ENCODE peak calls at places on chromosomes 13 and 19, in six cellular contexts. D is spleen, W is prostate gland, K is upper lobe of left lung, A is GM23338, R is stomach. F is an unnamed sample.
A peak's percentile ranks its signal among the peaks of the same experiment; 100 is the strongest.

GRCh38 chr19:38713865-38714264 is 30.4 kb downstream of the CAPN12 start:
- DNase-seq in D (no peak), W (no peak), K (no peak), R (no peak), A (no peak), F (no peak)

GRCh38 chr13:39840201-39840600 is 184.7 kb downstream of the COG6 start:
- DNase-seq in A (no peak), D (no peak), K (no peak), W (no peak), R (no peak), F (no peak)

GRCh38 chr19:13579388-13580060 is 73.2 kb upstream of the CACNA1A start:
- DNase-seq in D (no peak), K (no peak), R (no peak), A (peak; percentile 30), W (no peak), F (no peak)

GRCh38 chr13:83453723-83454122 is 428.6 kb downstream of the SLITRK1 start:
- DNase-seq in R (no peak), A (no peak), W (no peak), D (peak; percentile 66), K (no peak), F (no peak)

GRCh38 chr13:110911880-110912279 is 3.0 kb downstream of the ANKRD10 start:
- DNase-seq in W (no peak), A (no peak), R (no peak), D (no peak), K (no peak), F (no peak)

GRCh38 chr19:31596751-31597150 is 247.5 kb upstream of the TSHZ3 start:
- DNase-seq in D (no peak), R (no peak), K (no peak), W (no peak), A (no peak), F (no peak)

GRCh38 chr13:27461940-27462584 is 11.7 kb upstream of the MTIF3 start:
- DNase-seq in K (no peak), R (no peak), A (no peak), D (no peak), W (no peak), F (no peak)

GRCh38 chr13:50645092-50645491 is 198.4 kb downstream of the DLEU7 start:
- DNase-seq in K (no peak), D (no peak), R (no peak), A (no peak), W (no peak), F (no peak)

GRCh38 chr13:37869756-37870488 is at the start of gene TRPC4:
- DNase-seq in R (peak; percentile 31), K (peak; percentile 22), W (peak; percentile 25), A (peak; percentile 84), D (peak; percentile 67), F (no peak)

GRCh38 chr19:30590596-30591229 is 218.5 kb downstream of the ZNF536 start:
- DNase-seq in R (no peak), K (no peak), A (no peak), W (no peak), D (no peak), F (no peak)

GRCh38 chr19:41701401-41702075 is 6.9 kb upstream of the CEACAM5 start:
- DNase-seq in D (peak; percentile 51), R (peak; percentile 31), A (peak; percentile 87), W (no peak), K (peak; percentile 23), F (no peak)

GRCh38 chr19:8240274-8241229 is 31.4 kb downstream of the CERS4 start:
- DNase-seq in K (peak; percentile 95), W (peak; percentile 84), A (peak; percentile 75), D (peak; percentile 93), R (peak; percentile 94), F (peak; percentile 77)

GRCh38 chr19:33472696-33473624 is 48.6 kb downstream of the PEPD start:
- DNase-seq in K (peak; percentile 3), A (no peak), R (no peak), D (peak; percentile 20), W (no peak), F (no peak)
- TF ChIP-seq CTCF in K (no peak), A (no peak), R (no peak), D (no peak), W (no peak), F (no peak)

GRCh38 chr19:33390120-33390907 is 16.8 kb downstream of the CEBPG start:
- DNase-seq in K (peak; percentile 49), R (no peak), D (no peak), W (peak; percentile 62), A (no peak), F (peak; percentile 64)
- TF ChIP-seq POLR2AphosphoS5 in K (peak; percentile 9), R (peak; percentile 3), D (no peak), W (peak; percentile 61), A (no peak), F (peak; percentile 44)

DNA sequence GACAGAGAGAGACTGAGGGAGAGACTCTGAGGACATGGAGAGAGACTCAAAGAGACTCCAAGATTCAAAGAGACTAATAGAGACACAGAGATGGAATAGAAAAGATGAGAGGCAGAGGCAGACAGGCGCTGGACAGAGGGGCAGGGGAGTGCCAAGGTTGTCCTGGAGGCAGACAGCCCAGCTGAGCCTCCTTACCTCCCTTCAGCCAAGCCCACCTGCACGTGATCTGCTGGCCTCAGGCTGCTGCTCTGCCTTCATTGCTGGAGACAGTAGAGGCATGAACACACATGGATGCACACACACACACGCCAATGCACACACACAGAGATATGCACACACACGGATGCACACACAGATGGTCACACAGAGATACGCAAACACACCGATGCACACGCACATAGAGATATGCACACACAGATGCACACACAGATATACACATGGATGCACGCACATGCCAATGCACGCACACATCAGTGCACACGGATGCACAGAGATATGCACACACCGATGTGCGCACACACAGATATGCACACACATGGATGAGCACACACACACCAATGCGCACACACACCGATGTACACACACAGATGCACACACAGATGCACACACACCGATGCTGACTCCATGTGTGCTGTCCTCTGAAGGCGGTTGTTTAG is 3.3 kb upstream of the F10 start:
- DNase-seq in W (no peak), K (peak; percentile 10), R (peak; percentile 7), D (peak; percentile 33), A (no peak), F (no peak)
- TF ChIP-seq CTCF in W (no peak), K (no peak), R (no peak), D (no peak), A (no peak), F (no peak)

GRCh38 chr19:55620951-55621672 is 3.3 kb downstream of the ZNF784 start:
- DNase-seq in A (no peak), K (no peak), W (no peak), R (no peak), D (no peak), F (peak; percentile 64)
- TF ChIP-seq POLR2AphosphoS5 in A (no peak), K (no peak), W (no peak), R (no peak), D (no peak), F (no peak)

GRCh38 chr13:77519808-77520207 is 15.7 kb upstream of the SCEL start:
- DNase-seq in A (no peak), R (no peak), D (no peak), K (no peak), W (no peak), F (no peak)
- TF ChIP-seq CTCF in A (no peak), R (no peak), D (no peak), K (no peak), W (no peak), F (no peak)

GRCh38 chr19:52200044-52200443 is 10.2 kb downstream of the PPP2R1A start:
- DNase-seq in R (no peak), K (no peak), W (no peak), D (no peak), A (no peak), F (no peak)
- TF ChIP-seq POLR2AphosphoS5 in R (peak; percentile 54), K (no peak), W (peak; percentile 70), D (no peak), A (no peak), F (no peak)

DNA sequence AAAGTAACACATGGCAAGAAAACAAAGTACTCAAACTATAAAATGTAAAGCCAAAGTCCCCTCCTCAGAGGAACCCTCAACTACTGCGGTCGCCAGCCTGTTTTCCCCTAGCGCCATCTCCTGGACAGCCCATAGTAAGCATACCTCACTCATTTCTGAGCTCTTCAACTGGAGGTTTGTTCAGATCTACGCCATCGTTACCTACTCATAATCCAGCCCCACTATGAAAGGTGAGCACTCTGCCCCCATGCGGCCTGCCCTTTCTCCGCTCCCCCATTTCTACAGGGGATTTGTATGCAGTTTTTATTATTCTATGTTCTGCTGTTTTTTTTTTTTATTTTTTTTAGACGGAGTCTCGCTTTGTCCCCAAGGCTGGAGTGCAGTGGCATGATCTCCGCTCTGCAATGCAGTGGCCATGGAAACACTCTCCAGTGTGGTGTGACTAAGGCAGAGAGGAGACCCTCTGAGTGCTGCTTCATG is 26.2 kb downstream of the OPA3 start:
- DNase-seq in D (peak; percentile 86), A (peak; percentile 93), W (peak; percentile 63), K (peak; percentile 65), R (peak; percentile 56), F (peak; percentile 23)
- TF ChIP-seq CTCF in D (peak; percentile 53), A (peak; percentile 88), W (peak; percentile 77), K (peak; percentile 66), R (peak; percentile 18), F (peak; percentile 82)

GRCh38 chr13:96090240-96091101 is 564 bp downstream of the HS6ST3 start:
- DNase-seq in R (peak; percentile 28), A (peak; percentile 68), K (no peak), D (no peak), W (no peak), F (no peak)

GRCh38 chr13:96082640-96083039 is 7.3 kb upstream of the HS6ST3 start:
- DNase-seq in D (no peak), W (no peak), K (no peak), R (no peak), A (no peak), F (no peak)

GRCh38 chr13:96089139-96089538 is 768 bp upstream of the HS6ST3 start:
- DNase-seq in W (no peak), A (no peak), K (no peak), D (no peak), R (no peak), F (no peak)

GRCh38 chr13:96089749-96090239 is at the start of gene HS6ST3:
- DNase-seq in W (peak; percentile 10), R (peak; percentile 73), K (no peak), A (peak; percentile 75), D (no peak), F (no peak)

DNA sequence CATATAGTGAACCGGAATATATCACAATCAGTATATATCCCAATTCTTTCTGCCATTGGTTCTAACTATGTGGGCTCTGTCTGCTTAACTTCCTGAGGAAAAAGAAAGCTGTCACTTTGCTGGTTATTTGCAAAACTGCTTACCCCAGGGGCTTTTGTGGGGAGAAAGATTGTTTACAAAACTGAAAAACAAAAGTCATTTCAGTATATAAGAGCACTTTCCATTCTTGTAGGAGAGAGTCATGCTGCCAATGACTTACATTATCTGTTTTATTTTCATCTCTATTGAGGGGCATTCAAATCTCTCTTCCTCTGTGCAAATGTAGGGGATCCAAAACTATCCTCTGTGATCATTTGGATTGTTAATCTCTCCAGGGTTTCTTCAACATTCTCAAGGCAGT is 3.2 kb upstream of the HS6ST3 start:
- DNase-seq in W (no peak), K (no peak), D (no peak), R (no peak), A (no peak), F (no peak)
- TF ChIP-seq POLR2AphosphoS5 in W (no peak), K (no peak), D (no peak), R (no peak), A (no peak), F (no peak)

DNA sequence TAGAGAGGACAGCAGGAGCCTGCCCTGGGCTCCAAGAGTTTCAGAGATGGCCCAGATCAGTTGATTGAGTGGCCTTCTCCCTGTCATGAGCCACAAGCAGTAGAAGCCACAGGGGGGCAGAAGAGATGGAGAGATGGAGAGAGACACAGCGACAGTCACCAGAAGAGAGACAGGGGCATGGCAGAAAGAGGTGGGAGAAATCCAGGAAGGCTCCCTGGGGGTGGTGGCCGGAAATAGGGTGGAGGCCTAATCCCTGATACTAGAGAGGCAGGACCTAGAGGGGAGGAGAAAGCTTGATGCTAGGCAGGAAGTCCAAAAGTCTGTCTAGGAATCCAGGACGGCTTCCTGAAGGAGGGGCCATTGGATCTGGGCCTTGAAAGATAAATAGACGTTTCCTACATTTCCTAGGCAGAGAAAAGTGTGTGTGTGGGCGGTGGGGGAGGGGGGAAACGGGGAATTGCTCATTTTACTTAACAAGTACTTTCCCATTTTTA is 9.6 kb upstream of the TPM4 start:
- DNase-seq in R (peak; percentile 49), K (peak; percentile 60), D (peak; percentile 82), A (no peak), W (peak; percentile 45), F (no peak)
- TF ChIP-seq CTCF in R (no peak), K (peak; percentile 63), D (peak; percentile 36), A (peak; percentile 52), W (peak; percentile 50), F (peak; percentile 15)